ENCODE peak calls at places on chromosomes 16 and 17, in eight cellular contexts. One of them, this sample, is unnamed.

GRCh38 chr17:59154335-59154720 is 658 bp downstream of the SKA2 start:
- DNase-seq in fibroblast of gingiva: no peak
- DNase-seq in mucosa of descending colon: peak
- DNase-seq in HT1080: peak
- DNase-seq in lung: peak
- DNase-seq in NCI-H1417: no peak
- DNase-seq in RPMI8226: peak
- DNase-seq in coronary artery: peak
- DNase-seq in this sample: peak

GRCh38 chr16:85781156-85781555 is 18.2 kb downstream of the EMC8 start:
- DNase-seq in mucosa of descending colon: no peak
- DNase-seq in lung: no peak
- DNase-seq in coronary artery: no peak
- DNase-seq in NCI-H1417: no peak
- DNase-seq in HT1080: no peak
- DNase-seq in RPMI8226: no peak
- DNase-seq in fibroblast of gingiva: no peak
- DNase-seq in this sample: no peak

GRCh38 chr17:75181608-75182318 is 996 bp downstream of the SUMO2 start:
- DNase-seq in fibroblast of gingiva: no peak
- DNase-seq in NCI-H1417: peak
- DNase-seq in HT1080: no peak
- DNase-seq in coronary artery: peak
- DNase-seq in RPMI8226: peak
- DNase-seq in mucosa of descending colon: peak
- DNase-seq in lung: no peak
- DNase-seq in this sample: no peak

GRCh38 chr16:59783191-59783590 is 1049.1 kb upstream of the GOT2 start:
- DNase-seq in HT1080: no peak
- DNase-seq in fibroblast of gingiva: no peak
- DNase-seq in lung: no peak
- DNase-seq in coronary artery: no peak
- DNase-seq in NCI-H1417: no peak
- DNase-seq in mucosa of descending colon: no peak
- DNase-seq in RPMI8226: no peak
- DNase-seq in this sample: no peak

GRCh38 chr16:86668136-86668535 is 89.8 kb downstream of the FOXL1 start:
- DNase-seq in coronary artery: no peak
- DNase-seq in mucosa of descending colon: no peak
- DNase-seq in lung: no peak
- DNase-seq in fibroblast of gingiva: peak
- DNase-seq in RPMI8226: no peak
- DNase-seq in NCI-H1417: no peak
- DNase-seq in HT1080: peak
- DNase-seq in this sample: no peak

GRCh38 chr17:80979547-80980378 is 11.9 kb upstream of the CHMP6 start:
- DNase-seq in HT1080: no peak
- DNase-seq in mucosa of descending colon: peak
- DNase-seq in fibroblast of gingiva: no peak
- DNase-seq in coronary artery: no peak
- DNase-seq in NCI-H1417: no peak
- DNase-seq in RPMI8226: no peak
- DNase-seq in lung: no peak
- DNase-seq in this sample: no peak

GRCh38 chr17:956905-957304 is 22.7 kb downstream of the NXN start:
- DNase-seq in mucosa of descending colon: no peak
- DNase-seq in fibroblast of gingiva: no peak
- DNase-seq in coronary artery: no peak
- DNase-seq in RPMI8226: peak
- DNase-seq in HT1080: no peak
- DNase-seq in NCI-H1417: peak
- DNase-seq in lung: no peak
- DNase-seq in this sample: no peak

GRCh38 chr17:7380855-7381683 is at the start of gene TNK1:
- DNase-seq in HT1080: no peak
- DNase-seq in lung: peak
- DNase-seq in coronary artery: no peak
- DNase-seq in fibroblast of gingiva: no peak
- DNase-seq in NCI-H1417: peak
- DNase-seq in RPMI8226: peak
- DNase-seq in mucosa of descending colon: peak
- DNase-seq in this sample: no peak

GRCh38 chr16:77960771-77961170 is 61.6 kb upstream of the CLEC3A start:
- DNase-seq in RPMI8226: no peak
- DNase-seq in lung: no peak
- DNase-seq in fibroblast of gingiva: no peak
- DNase-seq in NCI-H1417: no peak
- DNase-seq in coronary artery: no peak
- DNase-seq in HT1080: no peak
- DNase-seq in mucosa of descending colon: no peak
- DNase-seq in this sample: no peak

GRCh38 chr17:42774066-42774750 is 959 bp downstream of the VPS25 start:
- DNase-seq in lung: no peak
- DNase-seq in coronary artery: no peak
- DNase-seq in RPMI8226: no peak
- DNase-seq in NCI-H1417: no peak
- DNase-seq in HT1080: peak
- DNase-seq in mucosa of descending colon: no peak
- DNase-seq in fibroblast of gingiva: no peak
- DNase-seq in this sample: no peak

GRCh38 chr17:74522381-74523090 is 8.7 kb downstream of the CD300LB start:
- DNase-seq in HT1080: no peak
- DNase-seq in lung: peak
- DNase-seq in RPMI8226: no peak
- DNase-seq in NCI-H1417: no peak
- DNase-seq in fibroblast of gingiva: no peak
- DNase-seq in coronary artery: peak
- DNase-seq in mucosa of descending colon: no peak
- DNase-seq in this sample: peak

GRCh38 chr16:25785361-25785760 is 93.6 kb downstream of the HS3ST4 start:
- DNase-seq in mucosa of descending colon: no peak
- DNase-seq in RPMI8226: no peak
- DNase-seq in fibroblast of gingiva: no peak
- DNase-seq in coronary artery: no peak
- DNase-seq in lung: no peak
- DNase-seq in NCI-H1417: no peak
- DNase-seq in HT1080: no peak
- DNase-seq in this sample: no peak

GRCh38 chr17:17551361-17551760 is 40.1 kb downstream of the PEMT start:
- DNase-seq in lung: no peak
- DNase-seq in coronary artery: no peak
- DNase-seq in HT1080: no peak
- DNase-seq in NCI-H1417: no peak
- DNase-seq in RPMI8226: no peak
- DNase-seq in fibroblast of gingiva: no peak
- DNase-seq in mucosa of descending colon: no peak
- DNase-seq in this sample: peak

GRCh38 chr17:37024181-37024637 is 75.5 kb downstream of the AATF start:
- DNase-seq in RPMI8226: no peak
- DNase-seq in coronary artery: no peak
- DNase-seq in mucosa of descending colon: no peak
- DNase-seq in NCI-H1417: no peak
- DNase-seq in lung: no peak
- DNase-seq in HT1080: no peak
- DNase-seq in fibroblast of gingiva: no peak
- DNase-seq in this sample: no peak

GRCh38 chr16:82055728-82056549 is 20.9 kb downstream of the HSD17B2 start:
- DNase-seq in NCI-H1417: no peak
- DNase-seq in HT1080: no peak
- DNase-seq in lung: no peak
- DNase-seq in RPMI8226: no peak
- DNase-seq in mucosa of descending colon: no peak
- DNase-seq in fibroblast of gingiva: peak
- DNase-seq in coronary artery: no peak
- DNase-seq in this sample: no peak

GRCh38 chr17:15511142-15511541 is 43.7 kb upstream of the CDRT4 start:
- DNase-seq in lung: no peak
- DNase-seq in RPMI8226: no peak
- DNase-seq in NCI-H1417: no peak
- DNase-seq in mucosa of descending colon: no peak
- DNase-seq in HT1080: no peak
- DNase-seq in coronary artery: no peak
- DNase-seq in fibroblast of gingiva: no peak
- DNase-seq in this sample: no peak

GRCh38 chr17:81063488-81064093 is 28.6 kb downstream of the BAIAP2 start:
- DNase-seq in lung: no peak
- DNase-seq in NCI-H1417: no peak
- DNase-seq in fibroblast of gingiva: no peak
- DNase-seq in HT1080: no peak
- DNase-seq in mucosa of descending colon: no peak
- DNase-seq in coronary artery: no peak
- DNase-seq in RPMI8226: no peak
- DNase-seq in this sample: no peak

GRCh38 chr17:9291912-9292562 is 270.7 kb downstream of the NTN1 start:
- DNase-seq in RPMI8226: no peak
- DNase-seq in coronary artery: no peak
- DNase-seq in HT1080: peak
- DNase-seq in fibroblast of gingiva: peak
- DNase-seq in lung: no peak
- DNase-seq in mucosa of descending colon: peak
- DNase-seq in NCI-H1417: peak
- DNase-seq in this sample: peak

GRCh38 chr17:43212641-43213490 is 1.2 kb downstream of the TMEM106A start:
- DNase-seq in mucosa of descending colon: no peak
- DNase-seq in HT1080: no peak
- DNase-seq in coronary artery: no peak
- DNase-seq in fibroblast of gingiva: no peak
- DNase-seq in NCI-H1417: no peak
- DNase-seq in RPMI8226: peak
- DNase-seq in lung: no peak
- DNase-seq in this sample: no peak

GRCh38 chr17:47959825-47960655 is 2.4 kb upstream of the PRR15L start:
- DNase-seq in lung: no peak
- DNase-seq in RPMI8226: no peak
- DNase-seq in HT1080: no peak
- DNase-seq in fibroblast of gingiva: no peak
- DNase-seq in coronary artery: no peak
- DNase-seq in mucosa of descending colon: peak
- DNase-seq in NCI-H1417: peak
- DNase-seq in this sample: no peak

GRCh38 chr16:65876200-65876498 is 490.3 kb upstream of the CDH5 start:
- DNase-seq in mucosa of descending colon: no peak
- DNase-seq in HT1080: peak
- DNase-seq in RPMI8226: no peak
- DNase-seq in fibroblast of gingiva: no peak
- DNase-seq in lung: no peak
- DNase-seq in coronary artery: no peak
- DNase-seq in NCI-H1417: no peak
- DNase-seq in this sample: no peak

GRCh38 chr17:18038149-18038850 is 668 bp downstream of the ATPAF2 start:
- DNase-seq in NCI-H1417: no peak
- DNase-seq in coronary artery: no peak
- DNase-seq in fibroblast of gingiva: no peak
- DNase-seq in HT1080: peak
- DNase-seq in RPMI8226: peak
- DNase-seq in lung: no peak
- DNase-seq in mucosa of descending colon: no peak
- DNase-seq in this sample: no peak

GRCh38 chr16:72897707-72898106 is 150.2 kb downstream of the ZFHX3 start:
- DNase-seq in lung: no peak
- DNase-seq in fibroblast of gingiva: no peak
- DNase-seq in NCI-H1417: no peak
- DNase-seq in HT1080: no peak
- DNase-seq in mucosa of descending colon: no peak
- DNase-seq in RPMI8226: no peak
- DNase-seq in coronary artery: no peak
- DNase-seq in this sample: no peak

GRCh38 chr16:56479469-56479868 is 28.1 kb downstream of the OGFOD1 start:
- DNase-seq in NCI-H1417: no peak
- DNase-seq in RPMI8226: no peak
- DNase-seq in fibroblast of gingiva: no peak
- DNase-seq in lung: no peak
- DNase-seq in coronary artery: no peak
- DNase-seq in mucosa of descending colon: no peak
- DNase-seq in HT1080: no peak
- DNase-seq in this sample: no peak

This sample was measured in right atrium auricular region.